ENCODE peak calls at places on chromosome 14, in five cellular contexts. R, L, V, N and G are unnamed samples.
A peak's percentile ranks its signal among the peaks of the same experiment; 100 is the strongest.

GRCh38 chr14:88098128-88098527 is 93.2 kb downstream of the GPR65 start:
- DNase-seq in N (no peak), R (no peak), L (no peak), V (no peak), G (no peak)

GRCh38 chr14:72525087-72525909 is 368.6 kb downstream of the DPF3 start:
- DNase-seq in V (no peak), R (no peak), N (no peak), L (no peak), G (peak; percentile 47)

GRCh38 chr14:86790408-86791364 is 1202.3 kb downstream of the GALC start:
- DNase-seq in R (no peak), L (no peak), N (no peak), V (no peak), G (peak; percentile 8)

GRCh38 chr14:96083667-96084320 is 44.6 kb downstream of the C14orf132 start:
- DNase-seq in L (no peak), N (no peak), R (peak; percentile 60), V (no peak), G (no peak)

GRCh38 chr14:55000381-55000780 is 26.5 kb downstream of the WDHD1 start:
- DNase-seq in L (peak; percentile 6), N (no peak), V (no peak), R (no peak), G (no peak)

GRCh38 chr14:101473795-101474562 is 87.3 kb upstream of the DIO3 start:
- DNase-seq in N (no peak), V (no peak), L (no peak), R (no peak), G (no peak)

GRCh38 chr14:53696217-53696965 is 260.2 kb downstream of the BMP4 start:
- DNase-seq in L (no peak), R (no peak), V (no peak), N (no peak), G (no peak)

GRCh38 chr14:61695695-61696527 is 598 bp downstream of the HIF1A start:
- DNase-seq in V (peak; percentile 38), R (peak; percentile 56), L (peak; percentile 43), N (peak; percentile 25), G (peak; percentile 68)

GRCh38 chr14:103123634-103124500 is 606 bp downstream of the TNFAIP2 start:
- DNase-seq in R (peak; percentile 64), L (no peak), V (no peak), N (no peak), G (peak; percentile 57)

GRCh38 chr14:74571441-74571841 is 40.6 kb downstream of the LTBP2 start:
- DNase-seq in N (no peak), V (no peak), R (no peak), L (no peak), G (peak; percentile 55)

GRCh38 chr14:83483063-83483462 is 1949.4 kb upstream of the SEL1L start:
- DNase-seq in V (no peak), L (no peak), R (no peak), N (no peak), G (peak; percentile 40)

GRCh38 chr14:58965601-58966000 is 222.9 kb upstream of the DAAM1 start:
- DNase-seq in N (no peak), L (no peak), V (no peak), R (no peak), G (no peak)

GRCh38 chr14:33567003-33567735 is 383.7 kb downstream of the EGLN3 start:
- DNase-seq in R (no peak), L (no peak), V (no peak), N (no peak), G (peak; percentile 8)

GRCh38 chr14:69471916-69472315 is 12.6 kb upstream of the PLEKHD1 start:
- DNase-seq in L (no peak), N (no peak), V (no peak), R (no peak), G (no peak)

GRCh38 chr14:89617471-89618291 is 200.6 kb upstream of the FOXN3 start:
- DNase-seq in L (peak; percentile 35), N (no peak), R (no peak), V (peak; percentile 64), G (peak; percentile 61)

GRCh38 chr14:54457609-54457996 is 16.4 kb upstream of the CNIH1 start:
- DNase-seq in V (no peak), L (no peak), N (no peak), R (no peak), G (no peak)

GRCh38 chr14:46488374-46488773 is 163.2 kb downstream of the RPL10L start:
- DNase-seq in L (no peak), R (no peak), N (no peak), V (no peak), G (no peak)

GRCh38 chr14:52055215-52055614 is 13.6 kb downstream of the NID2 start:
- DNase-seq in L (no peak), N (no peak), V (no peak), R (no peak), G (peak; percentile 53)

GRCh38 chr14:105049753-105050550 is 15.3 kb downstream of the GPR132 start:
- DNase-seq in L (no peak), V (no peak), R (no peak), N (no peak), G (no peak)

GRCh38 chr14:76091036-76091435 is 60.7 kb upstream of the GPATCH2L start:
- DNase-seq in L (no peak), V (peak; percentile 63), N (no peak), R (no peak), G (peak; percentile 33)

GRCh38 chr14:21044106-21044618 is 2.0 kb downstream of the RNASE7 start:
- DNase-seq in L (peak; percentile 16), V (no peak), N (no peak), R (no peak), G (no peak)